ENCODE peak calls at places on chromosomes 5 and 9, in eight cellular contexts. G is ovary, X is transverse colon, B is breast epithelium, J is GM12865, E is neural crest cell, P is BJ, R is HCT116. M is an unnamed sample.

GRCh38 chr5:120655828-120656435 is 191.8 kb downstream of the PRR16 start:
- DNase-seq in G (no peak), X (peak), B (no peak), J (peak), E (peak), P (no peak), R (peak), M (no peak)

GRCh38 chr5:167587768-167588167 is 703.7 kb upstream of the WWC1 start:
- DNase-seq in G (no peak), X (no peak), B (no peak), J (no peak), E (peak), P (no peak), R (peak), M (no peak)

GRCh38 chr5:143934821-143935220 is 122.9 kb downstream of the HMHB1 start:
- DNase-seq in G (no peak), X (no peak), B (no peak), J (no peak), E (no peak), P (no peak), R (no peak), M (no peak)

GRCh38 chr9:105901514-105902109 is 207.3 kb downstream of the TMEM38B start:
- DNase-seq in G (no peak), X (no peak), B (no peak), J (peak), E (peak), P (no peak), R (no peak), M (no peak)

GRCh38 chr9:113589890-113590289 is 126.4 kb downstream of the RGS3 start:
- DNase-seq in G (no peak), X (no peak), B (no peak), J (no peak), E (no peak), P (no peak), R (no peak), M (no peak)

GRCh38 chr5:129977810-129978209 is 73.5 kb downstream of the CHSY3 start:
- DNase-seq in G (no peak), X (no peak), B (no peak), J (no peak), E (no peak), P (no peak), R (no peak), M (no peak)

GRCh38 chr9:89781838-89782237 is 177.0 kb downstream of the GADD45G start:
- DNase-seq in G (no peak), X (no peak), B (no peak), J (peak), E (no peak), P (no peak), R (no peak), M (no peak)

GRCh38 chr5:54743997-54744788 is 226.6 kb downstream of the SNX18 start:
- DNase-seq in G (no peak), X (peak), B (peak), J (peak), E (no peak), P (peak), R (no peak), M (no peak)

GRCh38 chr9:426976-427375 is 212.3 kb downstream of the DOCK8 start:
- DNase-seq in G (no peak), X (no peak), B (no peak), J (no peak), E (no peak), P (no peak), R (no peak), M (no peak)

GRCh38 chr9:135563858-135564257 is 2.3 kb downstream of the PAEP start:
- DNase-seq in G (no peak), X (no peak), B (no peak), J (no peak), E (no peak), P (no peak), R (no peak), M (peak)

GRCh38 chr9:81601639-81602623 is 87.4 kb downstream of the TLE1 start:
- DNase-seq in G (no peak), X (no peak), B (peak), J (peak), E (no peak), P (no peak), R (no peak), M (no peak)

GRCh38 chr5:88251048-88251711 is 17.5 kb downstream of the TMEM161B start:
- DNase-seq in G (no peak), X (no peak), B (no peak), J (no peak), E (no peak), P (no peak), R (no peak), M (no peak)

GRCh38 chr5:96384353-96384752 is 48.7 kb downstream of the PCSK1 start:
- DNase-seq in G (no peak), X (no peak), B (peak), J (no peak), E (no peak), P (peak), R (peak), M (no peak)

GRCh38 chr5:72531496-72532190 is 24.4 kb upstream of the ZNF366 start:
- DNase-seq in G (no peak), X (no peak), B (no peak), J (no peak), E (no peak), P (peak), R (no peak), M (no peak)

GRCh38 chr5:122924203-122924602 is 78.8 kb downstream of the SNX24 start:
- DNase-seq in G (no peak), X (no peak), B (no peak), J (no peak), E (no peak), P (peak), R (no peak), M (no peak)

GRCh38 chr5:7010578-7010977 is 297.3 kb downstream of the TENT4A start:
- DNase-seq in G (no peak), X (no peak), B (no peak), J (no peak), E (no peak), P (no peak), R (no peak), M (no peak)

GRCh38 chr5:88269222-88269771 is 652 bp upstream of the TMEM161B start:
- DNase-seq in G (peak), X (peak), B (no peak), J (no peak), E (no peak), P (no peak), R (no peak), M (no peak)

GRCh38 chr5:74501674-74502478 is 138.7 kb downstream of the ENC1 start:
- DNase-seq in G (no peak), X (no peak), B (no peak), J (no peak), E (no peak), P (no peak), R (no peak), M (no peak)

GRCh38 chr9:95627802-95628201 is 111.0 kb upstream of the PTCH1 start:
- DNase-seq in G (no peak), X (no peak), B (no peak), J (no peak), E (no peak), P (no peak), R (no peak), M (no peak)

GRCh38 chr5:109246841-109247592 is 162.8 kb downstream of the PJA2 start:
- DNase-seq in G (no peak), X (no peak), B (no peak), J (no peak), E (no peak), P (no peak), R (no peak), M (no peak)

GRCh38 chr9:124574944-124575343 is 67.7 kb upstream of the NR5A1 start:
- DNase-seq in G (no peak), X (no peak), B (no peak), J (no peak), E (no peak), P (peak), R (peak), M (no peak)

GRCh38 chr5:136814621-136815378 is 449.5 kb upstream of the TRPC7 start:
- DNase-seq in G (no peak), X (no peak), B (no peak), J (no peak), E (no peak), P (no peak), R (no peak), M (no peak)

GRCh38 chr5:17118631-17119030 is 98.8 kb upstream of the BASP1 start:
- DNase-seq in G (no peak), X (peak), B (peak), J (peak), E (no peak), P (peak), R (peak), M (no peak)

GRCh38 chr5:116062352-116062751 is 22.5 kb upstream of the COMMD10 start:
- DNase-seq in G (no peak), X (no peak), B (no peak), J (no peak), E (no peak), P (no peak), R (no peak), M (no peak)
- TF ChIP-seq CTCF in G (no peak), X (no peak), B (no peak), J (no peak), E (peak), P (no peak), R (peak), M (no peak)

GRCh38 chr5:64678400-64678799 is 11.9 kb upstream of the SHISAL2B start:
- DNase-seq in G (no peak), X (no peak), B (no peak), J (no peak), E (no peak), P (no peak), R (no peak), M (no peak)

GRCh38 chr5:64682608-64683007 is 7.7 kb upstream of the SHISAL2B start:
- DNase-seq in G (no peak), X (no peak), B (no peak), J (no peak), E (no peak), P (no peak), R (peak), M (no peak)

DNA sequence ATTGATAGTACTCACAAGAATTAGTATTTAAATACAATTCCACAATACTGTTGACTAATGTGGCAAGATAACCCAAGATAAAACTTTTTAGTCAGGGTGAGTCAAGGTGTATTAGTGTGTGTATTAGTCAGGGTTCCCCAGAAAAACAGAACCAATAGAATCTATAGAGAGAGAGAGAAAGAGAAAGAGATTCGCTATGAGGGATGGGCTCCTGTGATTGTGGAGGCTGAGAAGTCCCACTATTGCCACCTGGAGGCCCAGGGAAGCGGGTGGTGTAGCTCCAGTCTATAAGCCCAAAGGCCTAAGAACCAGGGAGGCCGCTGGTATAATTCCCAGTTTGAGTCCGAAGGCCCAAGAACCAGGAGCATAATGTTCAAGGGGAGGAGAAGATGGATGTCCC is 10.0 kb upstream of the SHISAL2B start:
- DNase-seq in G (no peak), X (no peak), B (no peak), J (peak), E (no peak), P (no peak), R (no peak), M (no peak)
- TF ChIP-seq CTCF in G (no peak), X (no peak), B (no peak), J (peak), E (no peak), P (peak), R (peak), M (no peak)

GRCh38 chr9:130368631-130369103 is 76.1 kb upstream of the ASS1 start:
- DNase-seq in G (no peak), X (no peak), B (no peak), J (peak), E (no peak), P (no peak), R (no peak), M (no peak)
- TF ChIP-seq CTCF in G (no peak), X (no peak), B (no peak), J (no peak), E (peak), P (no peak), R (peak), M (no peak)

GRCh38 chr9:91659529-91660294 is 236.1 kb upstream of the NFIL3 start:
- DNase-seq in G (no peak), X (no peak), B (no peak), J (peak), E (peak), P (no peak), R (peak), M (no peak)
- TF ChIP-seq CTCF in G (no peak), X (peak), B (no peak), J (peak), E (peak), P (peak), R (peak), M (peak)

GRCh38 chr5:162593881-162594280 is 526.3 kb downstream of the GABRG2 start:
- DNase-seq in G (no peak), X (no peak), B (no peak), J (peak), E (no peak), P (no peak), R (no peak), M (no peak)
- TF ChIP-seq CTCF in G (no peak), X (peak), B (no peak), J (peak), E (peak), P (peak), R (peak), M (peak)

DNA sequence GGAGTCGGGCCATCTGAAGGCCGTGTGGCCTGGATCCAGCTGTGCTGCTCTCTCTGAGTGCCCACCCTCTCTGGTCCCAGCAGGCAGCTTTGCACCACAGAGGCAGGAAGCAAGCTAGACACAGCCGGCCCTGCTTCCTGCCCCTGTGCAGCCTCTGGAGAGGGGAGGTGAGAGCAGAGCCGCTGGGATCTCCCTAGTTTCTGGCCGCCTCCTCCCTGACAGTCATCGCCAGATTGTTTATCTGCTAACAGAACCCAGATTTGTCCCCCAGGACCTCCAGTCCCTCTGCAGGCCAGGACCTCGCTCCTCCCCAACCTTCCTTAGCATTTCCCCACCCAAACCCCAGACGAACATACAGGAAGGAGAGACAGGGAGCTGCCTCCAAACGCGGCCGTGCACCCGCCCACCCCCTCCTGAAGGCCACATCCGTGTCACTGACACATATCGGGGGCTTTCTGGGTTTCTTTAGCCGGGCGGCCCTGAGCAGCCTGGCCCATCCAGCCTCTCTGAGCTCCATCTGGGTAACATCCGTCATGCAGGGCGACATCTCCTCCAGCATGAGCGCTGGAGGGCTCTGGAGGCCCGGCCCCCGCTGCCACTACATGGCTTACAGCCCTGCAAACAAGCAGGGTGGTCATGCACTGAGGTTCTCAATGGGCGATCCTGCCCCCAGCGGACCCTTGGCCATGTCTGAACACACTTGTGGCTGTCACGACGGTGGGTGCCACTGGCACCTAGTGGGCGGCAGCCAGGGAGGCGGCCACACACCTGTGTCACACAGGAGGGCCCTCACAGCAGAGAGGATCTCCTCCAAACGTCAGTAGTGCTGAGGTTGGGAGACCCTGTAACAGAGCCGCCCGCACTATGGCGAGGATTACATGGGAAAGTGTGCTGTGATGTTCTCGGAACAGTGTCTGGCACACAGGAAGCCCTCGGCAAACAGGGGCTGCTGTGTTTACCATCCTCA is 47.6 kb downstream of the DBH start:
- DNase-seq in G (no peak), X (no peak), B (no peak), J (peak), E (no peak), P (no peak), R (no peak), M (no peak)
- TF ChIP-seq CTCF in G (no peak), X (no peak), B (no peak), J (no peak), E (no peak), P (peak), R (no peak), M (no peak)

GRCh38 chr9:2066312-2067273 is 51.4 kb downstream of the SMARCA2 start:
- DNase-seq in G (no peak), X (no peak), B (no peak), J (no peak), E (no peak), P (no peak), R (no peak), M (no peak)
- TF ChIP-seq CTCF in G (no peak), X (no peak), B (no peak), J (no peak), E (no peak), P (peak), R (peak), M (no peak)